ENCODE peak calls at places on chromosomes 2 and 18, in five cellular contexts. H, L, R, J and C are unnamed samples.

GRCh38 chr18:23200751-23201150 is 65.5 kb downstream of the CABLES1 start:
- DNase-seq in L (no peak), R (no peak), H (no peak), J (no peak), C (no peak)

GRCh38 chr18:48304906-48305693 is 104.1 kb downstream of the ZBTB7C start:
- DNase-seq in L (no peak), R (no peak), H (no peak), J (no peak), C (no peak)

GRCh38 chr2:226847090-226847489 is 11.2 kb downstream of the RHBDD1 start:
- DNase-seq in L (no peak), R (no peak), J (no peak), H (no peak), C (no peak)

GRCh38 chr18:9337875-9338274 is 3.3 kb downstream of the TWSG1 start:
- DNase-seq in H (no peak), J (peak), R (no peak), L (no peak), C (peak)

GRCh38 chr2:154452906-154453493 is 245.5 kb upstream of the KCNJ3 start:
- DNase-seq in R (peak), H (no peak), L (no peak), J (peak), C (peak)

GRCh38 chr18:59323931-59324622 is 5.6 kb upstream of the CPLX4 start:
- DNase-seq in J (no peak), H (no peak), L (no peak), R (no peak), C (peak)

GRCh38 chr2:207792244-207792785 is 22.6 kb upstream of the FZD5 start:
- DNase-seq in R (no peak), J (peak), H (peak), L (no peak), C (peak)

GRCh38 chr2:220499281-220499680 is 871.9 kb downstream of the SLC4A3 start:
- DNase-seq in R (peak), L (no peak), J (no peak), H (peak), C (peak)

GRCh38 chr2:158297606-158298005 is 158.9 kb downstream of the CCDC148 start:
- DNase-seq in R (no peak), J (no peak), L (no peak), H (no peak), C (peak)

GRCh38 chr2:160014227-160014626 is 48.2 kb downstream of the PLA2R1 start:
- DNase-seq in J (no peak), R (no peak), H (no peak), L (no peak), C (no peak)

GRCh38 chr2:25825238-25825637 is 53.0 kb downstream of the ASXL2 start:
- DNase-seq in J (peak), L (no peak), H (no peak), R (no peak), C (no peak)

GRCh38 chr2:43676322-43677050 is at the start of gene C1GALT1C1L:
- DNase-seq in L (peak), R (peak), J (no peak), H (peak), C (peak)

GRCh38 chr18:23503967-23504352 is 649 bp downstream of the RMC1 start:
- DNase-seq in H (no peak), L (no peak), R (no peak), J (no peak), C (no peak)

DNA sequence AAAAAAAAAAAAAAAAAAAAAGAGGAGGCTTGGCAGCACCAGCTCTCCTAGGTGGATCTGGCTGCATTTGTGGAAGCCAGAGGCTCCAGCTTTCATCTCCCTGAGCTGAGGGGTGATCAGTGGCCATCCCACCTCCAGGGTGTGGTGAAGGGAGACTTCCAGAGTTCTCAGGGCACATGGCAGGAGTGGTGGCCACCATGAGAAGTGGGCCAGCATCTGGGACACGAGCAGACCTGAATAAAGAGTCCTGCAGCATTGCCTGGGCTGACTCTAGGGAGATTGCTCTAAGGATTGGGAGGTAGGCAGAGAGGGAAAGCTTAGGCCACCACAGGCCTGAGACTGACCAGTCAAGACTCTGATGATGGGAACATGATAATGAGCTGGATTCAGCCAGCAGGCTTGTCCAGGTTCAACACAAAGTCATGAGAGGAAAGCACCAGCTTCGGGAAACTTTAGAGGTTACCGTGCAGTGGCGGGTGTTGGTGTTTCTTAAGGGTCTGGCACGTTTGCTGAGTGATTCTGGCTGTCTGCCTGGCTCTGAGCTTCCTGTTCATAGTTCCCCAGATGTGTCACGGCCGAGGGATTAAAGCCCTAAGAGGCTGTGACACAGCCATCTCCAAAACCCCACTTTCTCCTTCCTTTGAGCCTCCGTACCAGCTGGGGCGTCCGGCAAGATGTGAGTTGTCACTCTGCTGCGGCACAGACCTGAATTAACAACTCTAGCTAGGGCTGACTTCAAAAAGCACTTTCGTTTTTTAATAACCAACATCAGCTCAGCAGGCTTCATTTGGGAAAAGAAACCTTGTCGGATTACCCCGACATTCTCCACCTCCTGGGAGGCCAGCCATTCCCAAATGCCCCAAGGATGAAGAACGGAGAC is 38.3 kb upstream of the IL1R1 start:
- DNase-seq in H (no peak), L (peak), R (peak), J (peak), C (peak)
- H3K4me3 ChIP-seq in H (peak), L (no peak), R (no peak), J (peak), C (peak)

DNA sequence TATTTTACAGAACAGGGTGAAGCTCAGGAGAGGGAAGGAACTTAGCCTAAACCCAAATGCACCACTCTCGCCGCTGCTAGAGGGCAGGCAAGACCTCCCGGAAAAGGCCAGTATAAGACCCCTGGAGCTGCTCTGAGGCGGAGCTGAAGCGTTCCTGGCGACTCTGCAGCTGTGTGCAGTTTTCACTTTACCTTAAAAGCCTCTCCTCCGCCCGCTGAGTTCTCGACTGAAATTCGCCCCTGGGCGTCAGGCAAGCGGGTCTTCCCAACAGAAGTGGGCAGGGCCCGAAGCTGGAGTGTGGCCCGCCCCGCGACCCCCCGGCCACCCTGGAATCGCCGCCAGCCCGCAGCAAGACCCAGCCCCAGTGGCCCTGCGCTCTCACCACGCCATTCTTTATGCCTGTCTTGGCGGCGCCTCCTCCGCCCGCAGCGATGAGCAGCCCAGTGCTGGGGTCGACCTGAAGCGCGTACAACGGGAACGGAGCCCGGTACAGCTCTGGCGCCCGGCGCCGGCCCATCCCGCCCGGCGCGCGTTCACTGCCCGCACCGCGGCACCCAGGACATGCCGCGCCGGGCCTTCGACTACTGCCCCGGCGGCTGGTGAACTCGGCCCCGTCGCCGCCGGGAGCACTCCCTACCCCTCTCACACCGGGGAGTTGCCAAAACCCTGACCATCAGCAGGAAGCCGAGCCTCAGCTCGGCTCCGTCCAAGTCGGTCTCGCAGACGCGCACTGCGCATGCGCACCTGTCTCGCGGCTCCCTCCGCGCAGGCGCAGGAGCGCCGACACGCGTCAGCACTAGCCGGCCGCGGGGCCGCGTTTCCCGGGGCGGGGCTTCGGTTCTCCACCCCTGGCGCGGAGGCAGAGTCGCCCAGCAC is at the start of gene PREB:
- DNase-seq in J (peak), L (peak), R (peak), H (peak), C (peak)
- TF ChIP-seq CTCF in J (peak), L (no peak), R (peak), H (no peak), C (peak)

GRCh38 chr2:56117764-56118163 is 66.0 kb upstream of the CCDC85A start:
- DNase-seq in H (no peak), L (no peak), R (no peak), J (no peak), C (no peak)
- H3K4me3 ChIP-seq in H (no peak), L (no peak), R (no peak), J (no peak), C (no peak)

GRCh38 chr18:36620801-36621200 is 208.0 kb downstream of the TPGS2 start:
- DNase-seq in R (no peak), H (no peak), L (no peak), J (no peak), C (no peak)
- TF ChIP-seq CTCF in R (no peak), H (no peak), L (no peak), J (no peak), C (no peak)

GRCh38 chr2:189577108-189577507 is 3.5 kb downstream of the SLC40A1 start:
- DNase-seq in H (no peak), L (no peak), R (no peak), J (no peak), C (no peak)
- H3K4me3 ChIP-seq in H (no peak), L (no peak), R (no peak), J (no peak), C (no peak)

DNA sequence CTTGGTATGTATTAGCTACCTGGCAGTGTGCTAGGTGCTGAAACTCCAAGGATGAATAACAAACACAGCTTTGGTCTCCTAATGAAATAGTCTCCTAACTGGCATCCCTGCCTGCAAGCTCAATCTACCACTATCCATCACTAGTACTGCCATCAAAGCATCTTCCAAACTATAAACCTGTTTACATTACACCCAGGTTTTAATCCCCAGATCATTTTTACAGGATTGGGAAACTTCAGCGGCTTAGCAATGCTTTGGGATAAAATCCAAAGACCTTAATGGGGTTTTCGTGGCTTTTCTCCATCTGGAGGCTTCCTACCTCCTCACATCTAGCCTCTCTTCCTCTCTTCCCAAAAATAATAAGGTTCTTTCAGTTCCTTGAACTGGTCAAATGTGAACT is 92.2 kb upstream of the SETBP1 start:
- DNase-seq in J (no peak), R (no peak), L (no peak), H (no peak), C (peak)
- TF ChIP-seq CTCF in J (no peak), R (no peak), L (no peak), H (no peak), C (no peak)

GRCh38 chr2:237601453-237602116 is 11.1 kb upstream of the RAB17 start:
- DNase-seq in H (no peak), J (no peak), L (no peak), R (peak), C (no peak)

GRCh38 chr2:237603718-237604362 is 13.3 kb upstream of the RAB17 start:
- DNase-seq in R (no peak), L (no peak), J (peak), H (no peak), C (peak)

GRCh38 chr2:237602409-237602808 is 11.9 kb upstream of the RAB17 start:
- DNase-seq in R (no peak), H (no peak), L (no peak), J (no peak), C (no peak)

GRCh38 chr2:237604391-237604790 is 13.9 kb upstream of the RAB17 start:
- DNase-seq in J (no peak), L (no peak), R (no peak), H (no peak), C (no peak)

GRCh38 chr2:237603049-237603717 is 12.6 kb upstream of the RAB17 start:
- DNase-seq in R (no peak), L (no peak), H (no peak), J (no peak), C (no peak)
- H3K4me3 ChIP-seq in R (no peak), L (no peak), H (no peak), J (no peak), C (no peak)

GRCh38 chr2:17879137-17879912 is 858 bp downstream of the KCNS3 start:
- DNase-seq in J (no peak), R (peak), L (peak), H (peak), C (peak)
- TF ChIP-seq CTCF in J (no peak), R (peak), L (no peak), H (no peak), C (peak)